ENCODE peak calls at places on chromosomes 16 and 17, in eight cellular contexts. K, U, L, O, M, N, C and E are unnamed samples.

GRCh38 chr17:7820231-7820630 is 13.8 kb upstream of the KDM6B start:
- DNase-seq in K (no peak), U (no peak), L (no peak), O (no peak), M (no peak), N (no peak), C (no peak), E (no peak)

GRCh38 chr16:34803683-34804416 is 1344.4 kb downstream of the TP53TG3F start:
- DNase-seq in K (no peak), U (no peak), L (no peak), O (peak), M (no peak), N (no peak), C (no peak), E (no peak)

GRCh38 chr17:27207073-27207511 is 86.8 kb upstream of the WSB1 start:
- DNase-seq in K (no peak), U (no peak), L (no peak), O (no peak), M (peak), N (no peak), C (no peak), E (no peak)

GRCh38 chr16:85916141-85916890 is 17.4 kb downstream of the IRF8 start:
- DNase-seq in K (no peak), U (no peak), L (no peak), O (no peak), M (no peak), N (no peak), C (no peak), E (no peak)

GRCh38 chr17:82152556-82153294 is 54.7 kb upstream of the FASN start:
- DNase-seq in K (no peak), U (no peak), L (no peak), O (no peak), M (no peak), N (no peak), C (no peak), E (no peak)

GRCh38 chr16:1556254-1556653 is 22.8 kb downstream of the TMEM204 start:
- DNase-seq in K (no peak), U (no peak), L (no peak), O (no peak), M (no peak), N (no peak), C (no peak), E (no peak)

GRCh38 chr17:42848093-42848492 is 2.9 kb upstream of the AOC3 start:
- DNase-seq in K (no peak), U (no peak), L (no peak), O (no peak), M (no peak), N (no peak), C (no peak), E (no peak)

GRCh38 chr16:70579648-70580630 is 56.3 kb downstream of the SF3B3 start:
- DNase-seq in K (no peak), U (no peak), L (no peak), O (peak), M (no peak), N (no peak), C (no peak), E (peak)

GRCh38 chr17:76008208-76008607 is 7.6 kb downstream of the CDK3 start:
- DNase-seq in K (no peak), U (no peak), L (no peak), O (no peak), M (no peak), N (no peak), C (no peak), E (no peak)

GRCh38 chr17:77948690-77949114 is 9.8 kb upstream of the TNRC6C start:
- DNase-seq in K (no peak), U (no peak), L (no peak), O (no peak), M (peak), N (peak), C (no peak), E (peak)